ENCODE peak calls at places on chromosomes 6 and 20, in six cellular contexts. S, R, X, E, Q and B are unnamed samples.

GRCh38 chr6:134436950-134437349 is 119.0 kb upstream of the SGK1 start:
- DNase-seq in S (peak; percentile 56), R (no peak), X (no peak), E (no peak), Q (peak; percentile 64), B (no peak)

GRCh38 chr6:47651505-47651944 is 46.9 kb upstream of the ADGRF4 start:
- DNase-seq in S (peak; percentile 64), R (no peak), X (no peak), E (no peak), Q (peak; percentile 74), B (peak; percentile 33)

GRCh38 chr20:44600758-44601562 is 18.6 kb downstream of the PKIG start:
- DNase-seq in S (no peak), R (no peak), X (peak; percentile 41), E (no peak), Q (peak; percentile 67), B (no peak)

GRCh38 chr6:129695373-129696027 is 14.5 kb downstream of the ARHGAP18 start:
- DNase-seq in S (no peak), R (no peak), X (no peak), E (no peak), Q (no peak), B (no peak)

GRCh38 chr6:68575765-68576439 is 59.2 kb upstream of the ADGRB3 start:
- DNase-seq in S (peak; percentile 15), R (no peak), X (peak; percentile 46), E (no peak), Q (peak; percentile 0), B (no peak)

GRCh38 chr6:134551245-134551960 is 233.5 kb upstream of the SGK1 start:
- DNase-seq in S (peak; percentile 94), R (peak; percentile 51), X (no peak), E (no peak), Q (peak; percentile 84), B (peak; percentile 63)

GRCh38 chr6:69894578-69895347 is 28.4 kb downstream of the COL19A1 start:
- DNase-seq in S (peak; percentile 82), R (no peak), X (no peak), E (no peak), Q (peak; percentile 69), B (no peak)

GRCh38 chr6:168283686-168284025 is 35.9 kb downstream of the DACT2 start:
- DNase-seq in S (no peak), R (no peak), X (no peak), E (no peak), Q (no peak), B (no peak)

GRCh38 chr6:166636191-166636938 is 9.3 kb upstream of the RPS6KA2 start:
- DNase-seq in S (peak; percentile 12), R (no peak), X (no peak), E (no peak), Q (no peak), B (no peak)

GRCh38 chr20:62824476-62825287 is 7.8 kb downstream of the COL9A3 start:
- DNase-seq in S (peak; percentile 50), R (no peak), X (no peak), E (no peak), Q (no peak), B (peak; percentile 73)